ENCODE peak calls at places on chromosomes 6 and 20, in four cellular contexts. G is breast epithelium, S is heart right ventricle, T is GM13977. R is an unnamed sample.

GRCh38 chr6:150516199-150516598 is 83.5 kb upstream of the PLEKHG1 start:
- DNase-seq in S (no peak), T (no peak), G (no peak), R (no peak)

GRCh38 chr6:38021571-38021970 is 202.0 kb downstream of the ZFAND3 start:
- DNase-seq in G (no peak), S (no peak), T (no peak), R (no peak)

GRCh38 chr20:24981750-24982149 is 10.8 kb downstream of the APMAP start:
- DNase-seq in G (no peak), S (peak; percentile 48), T (no peak), R (no peak)

GRCh38 chr6:39707962-39708683 is 17.1 kb downstream of the KIF6 start:
- DNase-seq in S (no peak), G (no peak), T (no peak), R (no peak)

GRCh38 chr20:25623225-25623735 is 534 bp downstream of the NANP start:
- DNase-seq in S (peak; percentile 47), T (peak; percentile 55), G (no peak), R (no peak)

GRCh38 chr6:72861935-72862432 is 240.1 kb downstream of the KCNQ5 start:
- DNase-seq in T (no peak), S (no peak), G (no peak), R (no peak)

GRCh38 chr20:22490287-22491187 is 93.8 kb downstream of the FOXA2 start:
- DNase-seq in G (no peak), S (no peak), T (no peak), R (no peak)

GRCh38 chr20:13739726-13740649 is 44.7 kb downstream of the ESF1 start:
- DNase-seq in S (no peak), T (no peak), G (no peak), R (no peak)

GRCh38 chr6:35487653-35488516 is 9.0 kb downstream of the TEAD3 start:
- DNase-seq in G (peak; percentile 89), S (no peak), T (no peak), R (no peak)

GRCh38 chr6:157941101-157941863 is 40.4 kb upstream of the SYNJ2 start:
- DNase-seq in G (no peak), T (no peak), S (no peak), R (no peak)

GRCh38 chr6:104953410-104953953 is 3.4 kb upstream of the LIN28B start:
- DNase-seq in G (no peak), T (no peak), S (no peak), R (no peak)

GRCh38 chr20:20215976-20216727 is 151.8 kb upstream of the INSM1 start:
- DNase-seq in T (no peak), S (no peak), G (no peak), R (no peak)

GRCh38 chr20:22402550-22402949 is 181.8 kb downstream of the FOXA2 start:
- DNase-seq in T (no peak), S (no peak), G (no peak), R (no peak)

GRCh38 chr6:36676142-36677058 is 2.1 kb upstream of the CDKN1A start:
- DNase-seq in S (no peak), G (peak; percentile 63), T (no peak), R (no peak)

GRCh38 chr6:169961772-169962561 is 210.5 kb downstream of the ERMARD start:
- DNase-seq in G (peak; percentile 16), S (peak; percentile 53), T (no peak), R (peak; percentile 20)

GRCh38 chr6:25006565-25007001 is 70.8 kb upstream of the RIPOR2 start:
- DNase-seq in T (no peak), S (no peak), G (peak; percentile 94), R (no peak)

GRCh38 chr6:25883536-25883935 is 9.5 kb upstream of the SLC17A3 start:
- DNase-seq in T (no peak), G (no peak), S (no peak), R (no peak)

GRCh38 chr6:109428889-109429477 is 11.4 kb downstream of the PPIL6 start:
- DNase-seq in S (no peak), G (no peak), T (no peak), R (no peak)

GRCh38 chr6:45419574-45420082 is 41.9 kb upstream of the SUPT3H start:
- DNase-seq in G (peak; percentile 60), S (peak; percentile 47), T (peak; percentile 23), R (peak; percentile 51)

GRCh38 chr6:98764378-98764911 is 69.9 kb upstream of the POU3F2 start:
- DNase-seq in G (no peak), S (no peak), T (no peak), R (no peak)

DNA sequence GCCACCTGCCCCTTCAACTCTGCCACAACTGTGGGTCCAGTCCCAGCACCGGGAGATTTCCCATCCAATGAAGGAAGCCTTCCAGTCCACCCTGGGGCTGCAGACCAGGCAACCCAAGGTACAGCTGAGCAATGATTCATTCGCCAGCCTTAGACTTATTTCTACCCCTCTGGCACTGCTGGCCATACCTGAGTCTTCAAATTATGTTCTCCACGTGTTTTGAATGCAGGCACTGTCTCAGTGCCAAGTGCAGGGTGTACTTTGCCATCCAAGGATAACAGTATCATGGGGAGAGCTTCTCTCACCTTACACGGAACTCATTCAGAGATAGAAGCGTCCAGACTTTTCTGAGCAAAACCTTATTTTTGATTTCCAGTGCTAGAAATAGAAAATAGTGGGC is 175.6 kb downstream of the ZFP64 start:
- DNase-seq in G (no peak), T (no peak), S (no peak), R (no peak)
- TF ChIP-seq CTCF in G (no peak), T (no peak), S (no peak), R (no peak)

GRCh38 chr6:71134929-71135642 is 153.5 kb upstream of the OGFRL1 start:
- DNase-seq in G (no peak), S (no peak), T (no peak), R (no peak)
- TF ChIP-seq CTCF in G (no peak), S (no peak), T (no peak), R (no peak)

DNA sequence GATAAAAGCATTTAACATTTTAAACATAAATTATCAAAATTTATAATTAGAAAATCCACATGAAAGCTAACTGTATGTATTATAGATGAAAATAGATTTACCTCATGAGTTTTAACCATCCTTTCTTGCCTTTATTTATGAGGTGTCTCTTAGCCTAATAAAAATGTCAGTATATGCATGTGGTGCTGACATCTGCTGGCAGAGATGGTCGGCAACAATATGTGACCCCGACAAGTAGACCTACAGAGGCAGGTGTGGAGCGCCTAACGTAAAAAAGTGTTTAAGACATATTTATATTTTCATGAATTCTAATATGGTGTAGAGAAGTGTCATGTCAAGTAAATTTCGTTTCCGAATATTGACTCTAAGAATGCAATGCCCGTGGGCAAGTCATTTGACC is 149.0 kb upstream of the FUT9 start:
- DNase-seq in S (no peak), G (no peak), T (peak; percentile 3), R (no peak)
- TF ChIP-seq CTCF in S (no peak), G (no peak), T (peak; percentile 61), R (no peak)

DNA sequence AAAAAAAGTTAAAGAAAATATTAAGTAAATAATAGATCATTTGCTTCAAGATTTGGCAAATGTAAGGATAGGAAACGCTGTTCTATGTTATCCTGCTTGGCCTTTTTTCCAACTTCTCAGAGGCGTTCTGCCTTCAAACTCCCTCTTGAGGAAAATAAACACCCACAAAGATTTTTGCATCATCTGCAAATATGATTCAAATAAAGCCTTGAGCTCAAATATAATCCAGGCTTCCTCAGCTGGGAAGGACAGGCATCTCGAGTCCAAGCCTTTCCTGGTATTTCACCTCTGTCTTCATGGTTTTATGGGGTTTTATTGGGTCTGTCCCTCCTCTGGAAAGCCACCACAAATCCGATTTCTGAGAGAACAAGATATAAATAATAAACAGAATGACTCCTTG is 67.7 kb upstream of the PTPN1 start:
- DNase-seq in S (no peak), G (no peak), T (no peak), R (no peak)
- TF ChIP-seq CTCF in S (no peak), G (no peak), T (no peak), R (no peak)

DNA sequence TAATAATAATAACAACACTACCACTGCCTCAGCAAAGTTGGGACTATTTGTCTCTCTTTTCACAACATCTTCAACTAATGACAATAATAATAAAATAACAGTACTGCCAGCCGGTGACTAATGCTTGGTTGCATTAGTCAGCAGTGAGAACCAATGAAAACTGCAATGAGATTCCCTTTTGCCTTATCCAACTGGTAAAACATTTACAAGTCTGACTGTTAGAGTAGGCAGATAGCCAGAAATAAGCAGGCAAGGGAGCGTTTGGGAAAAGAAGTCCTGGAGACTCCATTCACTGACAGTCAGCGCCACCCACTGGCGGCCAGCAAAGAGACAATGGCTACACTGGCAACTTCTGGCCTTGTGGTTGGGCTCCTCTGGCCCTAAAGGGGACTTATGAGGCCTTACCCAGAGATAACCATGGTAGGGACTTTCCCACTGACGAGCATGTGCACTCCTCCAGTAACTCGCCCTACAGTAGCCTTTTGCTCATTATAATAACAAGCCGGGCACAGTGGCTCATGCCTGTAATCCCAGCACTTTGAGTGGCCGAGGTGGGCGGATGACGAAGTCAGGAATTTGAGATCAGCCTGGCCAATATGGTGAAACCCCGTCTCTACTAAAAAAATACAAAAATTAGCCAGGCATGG is 3.4 kb upstream of the NSFL1C start:
- DNase-seq in T (peak; percentile 73), S (peak; percentile 68), G (peak; percentile 55), R (peak; percentile 20)
- TF ChIP-seq CTCF in T (peak; percentile 69), S (peak; percentile 27), G (peak; percentile 75), R (no peak)

GRCh38 chr6:75350808-75351207 is 66.2 kb upstream of the TMEM30A start:
- DNase-seq in G (no peak), S (no peak), T (no peak), R (no peak)

GRCh38 chr6:75347797-75348610 is 63.4 kb upstream of the TMEM30A start:
- DNase-seq in S (no peak), T (no peak), G (no peak), R (no peak)

GRCh38 chr6:75350156-75350555 is 65.6 kb upstream of the TMEM30A start:
- DNase-seq in S (no peak), T (no peak), G (no peak), R (no peak)

GRCh38 chr6:75348882-75349261 is 64.3 kb upstream of the TMEM30A start:
- DNase-seq in G (no peak), S (no peak), T (no peak), R (no peak)

DNA sequence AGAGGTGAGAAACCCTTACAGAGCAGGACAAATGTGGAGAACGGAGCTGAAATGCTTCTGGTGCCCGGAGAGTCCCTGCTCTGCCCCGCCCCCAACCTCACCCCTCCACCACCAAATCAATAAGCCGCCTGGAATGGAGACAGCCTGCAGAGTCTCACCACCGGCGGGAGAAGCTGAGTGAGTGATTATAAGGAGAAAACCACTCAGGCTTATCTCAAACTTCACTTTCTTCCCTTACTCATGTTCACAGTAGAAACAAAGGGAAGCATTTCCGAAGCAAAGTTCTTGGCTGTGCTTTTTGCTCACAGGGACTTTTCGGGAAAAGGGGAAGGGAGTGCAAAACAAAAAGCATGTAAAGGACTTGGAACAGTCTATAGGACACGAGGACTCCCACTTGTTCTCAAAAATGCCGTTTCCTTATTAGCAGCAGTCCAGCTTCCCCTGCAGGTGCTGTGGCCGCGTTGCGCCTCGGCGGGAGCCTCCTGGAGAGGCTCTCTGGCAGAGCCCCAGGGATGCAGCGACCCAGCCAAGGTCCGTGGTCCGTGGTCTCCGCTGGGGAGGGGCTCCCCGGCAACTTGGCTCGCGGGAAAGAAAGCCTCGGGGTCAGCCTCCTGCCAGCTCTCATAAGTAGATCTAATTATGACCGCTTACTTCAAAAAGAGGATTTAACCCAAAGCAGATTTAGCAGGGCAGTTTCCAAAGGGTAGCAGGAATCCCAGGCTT is 64.8 kb upstream of the TMEM30A start:
- DNase-seq in T (no peak), G (no peak), S (peak; percentile 46), R (no peak)
- TF ChIP-seq CTCF in T (no peak), G (no peak), S (no peak), R (no peak)

R was measured in activated B cell treated with CpG ODN at 0.5 μM for 24 hours.